ENCODE peak calls at places on chromosomes 5 and 9, in eight cellular contexts. E is activated T-cell treated with anti-CD3 and anti-CD28 coated beads, Interleukin-2, amount 50 U/mL, for 72 hours; R is HCT116; I is activated CD4-positive, CD25-positive, alpha-beta regulatory T cell treated with anti-CD3 and anti-CD28 coated beads, Interleukin-2, amount 50 U/mL, for 24 hours; Q is upper lobe of right lung; L is stimulated activated effector memory CD8-positive, alpha-beta T cell treated with anti-CD3 and anti-CD28 coated beads, Interleukin-12 subunit alpha, Interleukin-12 subunit beta, amount 100 ng/mL, for 72 hours; M is activated CD8-positive, alpha-beta T cell treated with anti-CD3 and anti-CD28 coated beads, Interleukin-2, amount 10 ng/mL, durations not matched to agents 7 days and 5 days; P is left ventricle myocardium superior. W is an unnamed sample.

GRCh38 chr9:75019022-75019421 is 9.1 kb downstream of the CARNMT1 start:
- ATAC-seq in E (no peak), R (no peak), I (no peak), Q (peak; percentile 50), L (no peak), M (no peak), P (no peak), W (no peak)

GRCh38 chr5:121748690-121749089 is 103.0 kb upstream of the FTMT start:
- ATAC-seq in E (no peak), R (no peak), I (no peak), Q (no peak), L (no peak), M (no peak), P (peak; percentile 100), W (no peak)

GRCh38 chr9:75921403-75922127 is 31.1 kb downstream of the PCSK5 start:
- ATAC-seq in E (no peak), R (no peak), I (no peak), Q (no peak), L (no peak), M (no peak), P (no peak), W (no peak)

GRCh38 chr5:135214897-135215616 is 181.0 kb upstream of the PITX1 start:
- ATAC-seq in E (no peak), R (no peak), I (no peak), Q (peak; percentile 79), L (no peak), M (no peak), P (peak; percentile 64), W (no peak)

GRCh38 chr5:170469414-170469813 is 34.4 kb upstream of the KCNIP1 start:
- ATAC-seq in E (no peak), R (no peak), I (no peak), Q (no peak), L (no peak), M (no peak), P (no peak), W (no peak)

GRCh38 chr5:132176987-132177386 is 50.7 kb downstream of the P4HA2 start:
- ATAC-seq in E (peak; percentile 47), R (peak; percentile 41), I (peak; percentile 36), Q (peak; percentile 43), L (peak; percentile 70), M (peak; percentile 52), P (no peak), W (peak; percentile 67)

GRCh38 chr9:124840300-124840833 is 12.9 kb upstream of the WDR38 start:
- ATAC-seq in E (no peak), R (peak; percentile 69), I (no peak), Q (peak; percentile 9), L (no peak), M (no peak), P (peak; percentile 20), W (no peak)

GRCh38 chr5:61632064-61632463 is 300.0 kb downstream of the ZSWIM6 start:
- ATAC-seq in E (no peak), R (no peak), I (no peak), Q (no peak), L (no peak), M (no peak), P (peak; percentile 40), W (no peak)

GRCh38 chr5:113199122-113199905 is 222.7 kb downstream of the DCP2 start:
- ATAC-seq in E (no peak), R (no peak), I (no peak), Q (no peak), L (no peak), M (no peak), P (no peak), W (no peak)